ENCODE peak calls at places on chromosomes 13 and 19, in four cellular contexts. U, E, M and O are unnamed samples.
A peak's percentile ranks its signal among the peaks of the same experiment; 100 is the strongest.

GRCh38 chr13:114339779-114340534 is 25.7 kb downstream of the CHAMP1 start:
- DNase-seq in U (no peak), E (no peak), M (no peak), O (no peak)

GRCh38 chr13:50410921-50411712 is 395.9 kb downstream of the KCNRG start:
- DNase-seq in U (no peak), E (no peak), M (no peak), O (no peak)

GRCh38 chr13:78660130-78660857 is 1.3 kb upstream of the OBI1 start:
- DNase-seq in U (no peak), E (no peak), M (peak; percentile 21), O (no peak)

GRCh38 chr19:20482721-20483120 is 82.9 kb downstream of the ZNF737 start:
- DNase-seq in U (no peak), E (no peak), M (no peak), O (no peak)

GRCh38 chr19:8304841-8305621 is 3.1 kb downstream of the CD320 start:
- DNase-seq in U (no peak), E (no peak), M (peak; percentile 67), O (no peak)

GRCh38 chr19:801861-802496 is 4.7 kb downstream of the PTBP1 start:
- DNase-seq in U (no peak), E (no peak), M (no peak), O (no peak)

GRCh38 chr13:47945738-47946137 is 55.3 kb downstream of the SUCLA2 start:
- DNase-seq in U (no peak), E (no peak), M (no peak), O (no peak)

GRCh38 chr13:98957731-98958442 is 20.0 kb downstream of the DOCK9 start:
- DNase-seq in U (no peak), E (no peak), M (no peak), O (no peak)

GRCh38 chr19:43778651-43779050 is 2.1 kb downstream of the KCNN4 start:
- DNase-seq in U (no peak), E (no peak), M (no peak), O (no peak)

GRCh38 chr13:79724348-79725103 is 243.6 kb downstream of the NDFIP2 start:
- DNase-seq in U (no peak), E (no peak), M (no peak), O (no peak)

GRCh38 chr13:101307181-101307701 is 109.1 kb downstream of the NALCN start:
- DNase-seq in U (no peak), E (no peak), M (no peak), O (no peak)

GRCh38 chr13:35600137-35600536 is 123.6 kb upstream of the MAB21L1 start:
- DNase-seq in U (no peak), E (no peak), M (no peak), O (no peak)

GRCh38 chr19:30666301-30666803 is 294.2 kb downstream of the ZNF536 start:
- DNase-seq in U (no peak), E (no peak), M (peak; percentile 85), O (no peak)

GRCh38 chr19:38464421-38465082 is 31.1 kb downstream of the RYR1 start:
- DNase-seq in U (no peak), E (no peak), M (no peak), O (no peak)

GRCh38 chr13:48749699-48750473 is 96.2 kb downstream of the CYSLTR2 start:
- DNase-seq in U (peak; percentile 39), E (peak; percentile 32), M (peak; percentile 63), O (peak; percentile 49)

GRCh38 chr19:8517551-8518442 is 3.8 kb upstream of the ZNF414 start:
- DNase-seq in U (no peak), E (no peak), M (no peak), O (no peak)

GRCh38 chr13:51873419-51873818 is 11.7 kb downstream of the CCDC70 start:
- DNase-seq in U (no peak), E (no peak), M (no peak), O (no peak)

GRCh38 chr13:24063281-24063851 is 97.2 kb upstream of the SPATA13 start:
- DNase-seq in U (no peak), E (no peak), M (no peak), O (no peak)

GRCh38 chr13:78247362-78247761 is 328.7 kb upstream of the EDNRB start:
- DNase-seq in U (no peak), E (no peak), M (no peak), O (no peak)

GRCh38 chr13:97223711-97224461 is 1.8 kb downstream of the MBNL2 start:
- DNase-seq in U (no peak), E (no peak), M (peak; percentile 43), O (no peak)

GRCh38 chr13:66835040-66835628 is 395.0 kb downstream of the PCDH9 start:
- DNase-seq in U (no peak), E (no peak), M (peak; percentile 74), O (no peak)

GRCh38 chr19:1133471-1133929 is 29.7 kb downstream of the GPX4 start:
- DNase-seq in U (no peak), E (peak; percentile 41), M (no peak), O (peak; percentile 87)

GRCh38 chr19:2016041-2016807 is 710 bp upstream of the BTBD2 start:
- DNase-seq in U (no peak), E (no peak), M (peak; percentile 49), O (peak; percentile 63)

GRCh38 chr19:45939792-45940514 is 25.4 kb upstream of the NANOS2 start:
- DNase-seq in U (no peak), E (no peak), M (no peak), O (no peak)
- TF ChIP-seq CTCF in U (no peak), E (no peak), M (no peak), O (no peak)

DNA sequence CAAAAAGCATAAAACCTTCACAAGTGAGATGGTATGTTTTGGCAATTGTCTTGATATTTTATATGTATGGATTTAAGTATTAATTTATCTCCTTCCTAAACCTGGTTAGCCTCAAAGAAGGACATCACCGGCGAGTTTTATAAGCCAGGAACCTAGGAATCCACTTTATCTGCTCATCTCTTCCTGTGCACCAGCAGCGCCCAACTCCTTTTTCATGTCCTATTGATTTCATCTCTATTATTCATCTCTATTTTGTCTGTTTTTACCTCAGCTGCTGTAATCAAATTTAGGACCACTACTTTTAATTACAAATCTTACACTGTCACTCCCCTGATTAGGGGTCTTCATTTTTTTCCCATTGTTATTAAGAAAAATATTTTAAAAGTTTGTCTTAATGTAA is 286.4 kb downstream of the DACH1 start:
- DNase-seq in U (no peak), E (no peak), M (no peak), O (no peak)
- TF ChIP-seq CTCF in U (no peak), E (no peak), M (no peak), O (no peak)

DNA sequence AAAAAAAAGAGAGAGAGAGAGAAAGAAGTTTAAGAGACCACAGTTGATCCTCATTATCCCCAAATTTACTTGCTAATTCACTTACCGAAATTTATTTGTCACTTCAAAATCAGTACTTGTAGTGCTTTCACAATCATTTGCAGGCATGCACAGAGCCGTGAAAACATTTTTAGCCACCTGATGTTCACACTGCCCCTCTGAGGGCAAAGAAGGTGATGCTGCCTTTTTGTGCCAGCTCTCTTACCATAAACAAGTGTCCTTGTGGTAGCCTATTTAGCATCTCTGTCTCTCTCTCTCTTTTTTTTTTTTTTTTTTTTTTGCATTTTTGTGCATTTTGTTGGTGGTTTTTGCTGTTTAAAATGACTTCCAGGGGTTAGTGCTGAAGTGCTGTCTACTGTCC is 24.0 kb upstream of the CASP14 start:
- DNase-seq in U (no peak), E (no peak), M (no peak), O (no peak)
- TF ChIP-seq CTCF in U (no peak), E (peak; percentile 31), M (no peak), O (peak; percentile 42)

GRCh38 chr19:51654783-51655182 is 8.2 kb upstream of the SIGLEC14 start:
- DNase-seq in U (no peak), E (no peak), M (no peak), O (no peak)
- TF ChIP-seq CTCF in U (no peak), E (no peak), M (no peak), O (peak; percentile 17)

GRCh38 chr19:48469056-48469881 is at the start of gene CYTH2:
- DNase-seq in U (peak; percentile 100), E (peak; percentile 99), M (peak; percentile 98), O (peak; percentile 99)
- TF ChIP-seq CTCF in U (no peak), E (no peak), M (no peak), O (no peak)

GRCh38 chr19:55342044-55342531 is 2.4 kb downstream of the KMT5C start:
- DNase-seq in U (no peak), E (no peak), M (no peak), O (no peak)

GRCh38 chr19:55339225-55340143 is at the start of gene KMT5C:
- DNase-seq in U (peak; percentile 100), E (peak; percentile 100), M (peak; percentile 100), O (peak; percentile 100)

GRCh38 chr19:55340144-55340783 is 588 bp downstream of the KMT5C start:
- DNase-seq in U (no peak), E (no peak), M (peak; percentile 54), O (no peak)

GRCh38 chr19:55341191-55342043 is 1.7 kb downstream of the KMT5C start:
- DNase-seq in U (no peak), E (no peak), M (peak; percentile 92), O (no peak)

DNA sequence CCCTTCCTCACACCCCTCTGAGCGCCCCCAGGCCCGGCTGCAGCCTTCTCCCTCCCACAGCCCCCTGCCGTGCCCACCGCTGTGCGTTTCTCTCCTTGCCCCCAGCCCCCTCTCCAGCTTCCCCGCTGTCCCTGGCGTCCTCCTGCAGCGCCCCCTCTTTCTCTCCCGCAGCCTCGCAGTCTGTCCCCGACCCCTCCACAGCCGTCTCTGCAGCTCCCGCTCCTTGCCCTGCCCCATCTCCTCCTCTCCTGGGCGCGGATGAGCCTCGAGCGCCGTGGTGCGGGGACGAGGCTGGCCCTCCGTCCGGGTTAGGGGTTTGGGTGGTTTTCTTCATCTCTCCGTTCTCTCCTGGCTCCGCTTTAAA is 1.1 kb downstream of the KMT5C start:
- DNase-seq in U (no peak), E (no peak), M (peak; percentile 71), O (no peak)
- TF ChIP-seq CTCF in U (no peak), E (no peak), M (no peak), O (no peak)